ENCODE peak calls at places on chromosomes 2 and 18, in four cellular contexts. H is A549; P is CD8-positive, alpha-beta T cell; F is Peyer's patch. E is an unnamed sample.

GRCh38 chr18:42183746-42184145 is 228.7 kb downstream of the PIK3C3 start:
- DNase-seq in H (peak), P (no peak), F (no peak), E (no peak)

GRCh38 chr2:82344670-82345069 is 2040.1 kb upstream of the LRRTM1 start:
- DNase-seq in F (no peak), H (no peak), P (no peak), E (no peak)

GRCh38 chr2:241309684-241310117 is 5.8 kb downstream of the HDLBP start:
- DNase-seq in F (peak), H (no peak), P (peak), E (no peak)

GRCh38 chr2:65325066-65325465 is 97.4 kb downstream of the ACTR2 start:
- DNase-seq in P (no peak), F (no peak), H (no peak), E (no peak)

GRCh38 chr2:238290079-238290478 is 1.7 kb upstream of the PER2 start:
- DNase-seq in H (peak), P (peak), F (peak), E (no peak)

GRCh38 chr18:9506046-9506792 is 30.9 kb downstream of the RALBP1 start:
- DNase-seq in P (no peak), F (no peak), H (no peak), E (no peak)

GRCh38 chr18:76771132-76771824 is 51.1 kb upstream of the ZNF236 start:
- DNase-seq in F (no peak), H (no peak), P (no peak), E (no peak)

GRCh38 chr2:237864940-237865622 is 5.7 kb downstream of the RAMP1 start:
- DNase-seq in P (no peak), F (peak), H (no peak), E (no peak)

GRCh38 chr18:49754866-49755265 is 58.5 kb downstream of the ACAA2 start:
- DNase-seq in P (no peak), H (no peak), F (no peak), E (no peak)

GRCh38 chr18:63016270-63016669 is 300.9 kb downstream of the PHLPP1 start:
- DNase-seq in H (peak), P (peak), F (peak), E (peak)

GRCh38 chr2:8553643-8554042 is 128.2 kb upstream of the ID2 start:
- DNase-seq in F (no peak), H (no peak), P (no peak), E (no peak)

GRCh38 chr2:78977661-78978145 is 47.8 kb upstream of the REG3G start:
- DNase-seq in F (no peak), P (no peak), H (no peak), E (no peak)

GRCh38 chr2:588041-588645 is 89.1 kb downstream of the TMEM18 start:
- DNase-seq in P (no peak), F (no peak), H (no peak), E (no peak)

GRCh38 chr2:73243884-73244570 is 9.9 kb downstream of the CCT7 start:
- DNase-seq in P (no peak), F (no peak), H (no peak), E (peak)

GRCh38 chr2:62760555-62760954 is 55.0 kb downstream of the EHBP1 start:
- DNase-seq in H (no peak), P (no peak), F (no peak), E (no peak)

GRCh38 chr2:199602271-199602895 is 144.6 kb upstream of the SATB2 start:
- DNase-seq in P (no peak), H (peak), F (no peak), E (peak)

GRCh38 chr2:215319500-215319899 is 7.6 kb downstream of the ATIC start:
- DNase-seq in F (no peak), P (no peak), H (no peak), E (no peak)

GRCh38 chr2:241944821-241945220 is 75.3 kb downstream of the RTP5 start:
- DNase-seq in H (no peak), P (no peak), F (peak), E (no peak)

GRCh38 chr2:46434851-46435273 is 44.5 kb upstream of the TMEM247 start:
- DNase-seq in H (no peak), P (no peak), F (no peak), E (no peak)

GRCh38 chr18:43847164-43848091 is 570.1 kb upstream of the SYT4 start:
- DNase-seq in F (no peak), H (no peak), P (no peak), E (no peak)

GRCh38 chr2:17646096-17646554 is 105.6 kb downstream of the VSNL1 start:
- DNase-seq in H (peak), F (peak), P (peak), E (no peak)

GRCh38 chr18:45324489-45325111 is 290.7 kb upstream of the SLC14A2 start:
- DNase-seq in P (no peak), F (peak), H (no peak), E (no peak)

GRCh38 chr18:79606621-79607331 is 72.8 kb upstream of the CTDP1 start:
- DNase-seq in H (no peak), F (peak), P (no peak), E (peak)

DNA sequence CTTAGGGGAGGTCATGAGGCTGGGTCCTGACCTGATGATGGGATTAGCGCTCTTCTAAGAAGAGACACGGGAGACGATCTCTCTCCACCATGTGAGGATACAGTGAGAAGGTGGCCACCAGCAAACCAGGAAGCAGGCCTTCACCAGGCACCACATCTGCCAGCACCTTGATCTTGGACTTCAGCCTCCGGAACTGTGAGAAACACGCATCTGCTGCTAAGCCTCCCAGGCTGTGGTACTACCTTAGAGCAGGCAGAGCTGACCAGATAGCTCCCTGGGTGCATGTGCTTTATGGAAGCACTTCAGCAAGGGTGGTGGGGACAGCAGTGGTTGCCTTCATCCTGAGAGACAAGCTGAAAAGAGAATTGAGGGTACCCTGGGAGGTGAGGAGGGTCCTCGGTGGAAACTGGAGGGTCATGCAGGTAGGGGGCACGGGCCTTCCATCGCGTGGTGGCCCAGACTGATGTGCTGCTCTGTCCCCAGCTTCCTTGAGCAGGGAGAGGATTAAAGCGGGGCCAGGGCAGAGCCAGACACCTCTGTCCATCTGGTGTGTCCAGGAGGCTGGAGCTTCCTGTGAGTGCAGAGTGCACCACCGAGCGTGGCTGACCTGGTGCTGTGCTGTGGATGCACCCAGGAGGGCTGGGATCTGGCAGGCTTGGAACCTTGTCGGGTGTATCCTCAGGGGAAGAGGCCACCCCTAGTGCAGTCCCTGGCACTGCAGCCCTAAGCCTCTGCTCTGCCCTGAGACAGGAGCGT is 42.9 kb upstream of the HS6ST1 start:
- DNase-seq in H (no peak), P (no peak), F (peak), E (no peak)
- TF ChIP-seq CTCF in H (no peak), P (no peak), F (no peak), E (no peak)

DNA sequence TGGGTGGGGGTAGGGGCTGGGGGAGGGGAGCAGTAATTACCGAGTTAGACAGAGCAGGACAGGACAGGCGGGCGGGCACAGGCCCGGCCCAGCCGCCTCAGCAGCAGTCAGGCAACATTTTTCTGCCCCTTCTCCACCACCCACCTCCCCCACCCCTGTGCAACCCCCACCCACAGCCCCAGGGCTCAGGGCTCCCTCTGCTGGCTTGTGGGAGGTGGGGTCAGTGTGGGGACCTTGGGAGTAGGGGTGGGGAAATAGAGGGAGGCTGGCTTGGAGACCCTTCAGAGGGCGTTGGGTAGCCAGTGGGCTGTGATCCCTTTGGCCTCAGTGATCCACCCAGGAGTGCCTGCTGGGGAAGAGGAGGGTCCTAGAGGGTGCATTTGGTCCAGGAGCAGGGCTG is 6.4 kb downstream of the WNT6 start:
- DNase-seq in F (no peak), H (no peak), P (no peak), E (no peak)
- TF ChIP-seq CTCF in F (no peak), H (no peak), P (no peak), E (no peak)

GRCh38 chr2:36397728-36398413 is 42.3 kb downstream of the CRIM1 start:
- DNase-seq in H (peak), F (peak), P (no peak), E (no peak)
- TF ChIP-seq CTCF in H (no peak), F (no peak), P (no peak), E (no peak)

GRCh38 chr2:39119732-39120520 is 925 bp downstream of the SOS1 start:
- DNase-seq in H (peak), P (peak), F (peak), E (peak)
- TF ChIP-seq CTCF in H (peak), P (no peak), F (peak), E (no peak)

GRCh38 chr2:30147715-30148611 is 1.2 kb downstream of the YPEL5 start:
- DNase-seq in H (peak), P (peak), F (peak), E (peak)
- TF ChIP-seq CTCF in H (peak), P (no peak), F (peak), E (peak)

GRCh38 chr18:8196238-8196637 is 413.0 kb upstream of the RAB12 start:
- DNase-seq in H (no peak), P (no peak), F (no peak), E (no peak)

GRCh38 chr18:8197510-8197909 is 411.7 kb upstream of the RAB12 start:
- DNase-seq in F (no peak), P (no peak), H (no peak), E (no peak)
- TF ChIP-seq CTCF in F (no peak), P (no peak), H (no peak), E (no peak)

GRCh38 chr2:100041946-100042345 is 100.4 kb downstream of the AFF3 start:
- DNase-seq in F (no peak), H (no peak), P (no peak), E (no peak)

GRCh38 chr2:100043891-100044255 is 98.5 kb downstream of the AFF3 start:
- DNase-seq in F (no peak), H (no peak), P (no peak), E (peak)

GRCh38 chr2:100042559-100042958 is 99.8 kb downstream of the AFF3 start:
- DNase-seq in H (no peak), F (no peak), P (no peak), E (no peak)

GRCh38 chr2:100043246-100043890 is 99.0 kb downstream of the AFF3 start:
- DNase-seq in H (no peak), F (no peak), P (no peak), E (no peak)

DNA sequence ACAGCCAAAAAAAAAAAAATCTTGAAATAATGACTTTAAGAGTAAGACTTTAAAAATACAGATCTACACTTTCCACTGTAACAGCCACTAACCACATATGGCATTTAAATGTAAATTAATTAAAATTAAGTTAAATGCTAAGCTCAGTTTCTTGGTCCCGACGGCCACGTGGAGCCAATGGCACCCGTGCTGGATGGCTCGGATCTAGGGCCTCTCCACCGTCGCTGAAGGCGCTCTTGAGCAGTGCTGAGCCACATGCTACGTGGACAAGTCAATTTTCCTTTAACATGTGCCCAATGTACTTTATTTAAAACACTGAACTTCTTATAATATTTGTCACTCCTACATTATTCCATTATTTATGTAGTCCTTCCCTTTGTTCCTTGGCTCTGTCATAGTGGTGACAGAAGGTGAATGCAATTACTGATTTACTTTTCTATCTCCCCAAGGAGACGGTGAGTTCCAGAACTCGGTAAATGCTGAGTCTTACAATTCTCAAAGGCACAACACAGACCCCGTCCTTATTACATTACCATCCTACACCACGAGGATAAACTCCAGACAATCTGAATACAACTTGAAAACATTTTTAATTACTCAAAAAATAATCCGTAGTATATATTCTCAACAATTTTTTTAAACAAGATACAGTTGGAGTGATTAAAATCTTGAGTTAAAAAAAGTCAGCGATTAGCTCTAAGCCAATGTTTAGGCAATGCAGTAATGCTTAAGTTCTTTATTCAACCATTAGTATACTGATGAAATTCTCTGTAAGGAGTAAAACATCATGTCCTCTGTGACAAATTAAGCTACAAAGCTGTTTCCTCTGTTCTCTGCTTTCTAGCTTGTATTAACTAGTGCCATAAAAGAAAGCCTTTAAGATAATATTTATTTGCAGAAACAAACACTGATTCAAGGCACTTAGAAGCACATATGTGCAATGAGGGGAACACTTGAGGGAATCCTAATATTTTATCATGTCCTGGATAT is 95.1 kb downstream of the AFF3 start:
- DNase-seq in P (no peak), H (no peak), F (no peak), E (peak)
- TF ChIP-seq CTCF in P (no peak), H (no peak), F (no peak), E (no peak)

GRCh38 chr2:64218137-64218536 is 73.9 kb upstream of the PELI1 start:
- DNase-seq in H (no peak), F (no peak), P (no peak), E (no peak)

GRCh38 chr2:64220285-64220684 is 76.1 kb upstream of the PELI1 start:
- DNase-seq in P (no peak), H (no peak), F (no peak), E (no peak)

GRCh38 chr2:64214281-64215115 is 70.3 kb upstream of the PELI1 start:
- DNase-seq in F (peak), H (no peak), P (no peak), E (no peak)

GRCh38 chr2:64213607-64214275 is 69.5 kb upstream of the PELI1 start:
- DNase-seq in F (peak), P (no peak), H (no peak), E (no peak)

DNA sequence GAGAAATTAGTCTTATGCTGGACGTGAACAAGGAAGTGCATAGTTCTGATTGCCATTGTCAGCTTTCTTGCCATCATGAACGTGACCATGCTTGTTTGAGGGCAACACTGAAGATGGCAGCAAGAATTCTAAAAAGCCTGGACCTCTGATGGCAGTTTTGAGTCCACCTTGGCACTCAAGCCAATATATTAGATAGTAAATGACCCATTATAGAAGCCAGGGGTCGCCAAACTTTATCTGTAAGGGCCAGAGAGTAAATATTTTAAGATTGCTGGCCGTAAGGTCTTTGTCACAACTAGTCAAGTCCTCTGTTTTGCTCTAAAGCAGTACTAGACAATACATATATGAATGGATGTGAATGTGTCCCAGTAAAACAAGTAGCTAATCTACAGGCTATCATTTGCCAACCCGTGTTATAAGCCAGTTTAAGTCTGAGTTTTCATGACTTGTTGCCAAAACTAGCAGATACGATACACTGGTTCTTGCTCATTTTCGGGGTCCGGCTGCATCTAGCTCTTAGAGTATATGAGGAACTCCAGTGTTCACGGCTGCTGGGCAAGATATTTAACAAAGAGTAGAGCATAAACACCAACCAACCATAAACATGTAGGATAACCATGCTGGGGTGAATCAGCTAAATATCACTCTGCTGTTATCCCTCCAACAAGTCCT is 73.1 kb upstream of the PELI1 start:
- DNase-seq in P (no peak), F (no peak), H (no peak), E (no peak)
- TF ChIP-seq CTCF in P (no peak), F (no peak), H (no peak), E (no peak)

E was measured in glutamatergic neuron.